ENCODE peak calls at places on chromosomes 7 and 10, in five cellular contexts. Y is HAP-1, V is ELR, S is aorta, G is HEK293T. B is an unnamed sample.

GRCh38 chr7:114879554-114879953 is 42.3 kb upstream of the MDFIC start:
- DNase-seq in Y (no peak), V (no peak), S (no peak), G (no peak), B (no peak)

GRCh38 chr10:986137-986825 is 2.0 kb upstream of the GTPBP4 start:
- DNase-seq in Y (no peak), V (peak; percentile 88), S (peak; percentile 51), G (no peak), B (no peak)

GRCh38 chr10:14008648-14009072 is 322.1 kb downstream of the FRMD4A start:
- DNase-seq in Y (no peak), V (peak; percentile 79), S (no peak), G (no peak), B (no peak)

GRCh38 chr10:86823565-86823964 is 67.1 kb downstream of the BMPR1A start:
- DNase-seq in Y (no peak), V (no peak), S (no peak), G (no peak), B (no peak)

GRCh38 chr7:156865493-156865892 is 27.5 kb downstream of the LMBR1 start:
- DNase-seq in Y (no peak), V (no peak), S (no peak), G (no peak), B (no peak)

GRCh38 chr10:131751827-131752775 is 148.7 kb upstream of the PPP2R2D start:
- DNase-seq in Y (no peak), V (no peak), S (peak; percentile 68), G (no peak), B (no peak)

GRCh38 chr7:102291056-102291915 is 4.6 kb downstream of the SH2B2 start:
- DNase-seq in Y (no peak), V (no peak), S (no peak), G (no peak), B (no peak)

GRCh38 chr7:49911906-49912305 is 138.5 kb downstream of the VWC2 start:
- DNase-seq in Y (no peak), V (no peak), S (no peak), G (no peak), B (no peak)

GRCh38 chr7:117582219-117582704 is 102.4 kb downstream of the CFTR start:
- DNase-seq in Y (no peak), V (peak; percentile 33), S (no peak), G (peak; percentile 8), B (no peak)

GRCh38 chr10:17383801-17384445 is 70.5 kb downstream of the ST8SIA6 start:
- DNase-seq in Y (no peak), V (no peak), S (no peak), G (no peak), B (no peak)

GRCh38 chr7:19106308-19107141 is 10.9 kb downstream of the TWIST1 start:
- DNase-seq in Y (no peak), V (peak; percentile 65), S (peak; percentile 75), G (no peak), B (peak; percentile 51)

GRCh38 chr10:5447071-5447470 is 34.7 kb downstream of the NET1 start:
- DNase-seq in Y (no peak), V (peak; percentile 64), S (no peak), G (no peak), B (no peak)

GRCh38 chr10:28891058-28891713 is 213.9 kb downstream of the BAMBI start:
- DNase-seq in Y (no peak), V (no peak), S (no peak), G (no peak), B (no peak)

GRCh38 chr7:134777908-134778580 is 1.4 kb upstream of the CALD1 start:
- DNase-seq in Y (no peak), V (peak; percentile 16), S (no peak), G (no peak), B (no peak)

GRCh38 chr7:90512841-90513254 is 43.4 kb downstream of the PTTG1IP2 start:
- DNase-seq in Y (no peak), V (no peak), S (no peak), G (no peak), B (no peak)

GRCh38 chr10:123154092-123154942 is at the start of gene BUB3:
- DNase-seq in Y (peak; percentile 96), V (peak; percentile 100), S (peak; percentile 98), G (peak; percentile 97), B (peak; percentile 99)

GRCh38 chr7:52936750-52937149 is 98.7 kb upstream of the POM121L12 start:
- DNase-seq in Y (no peak), V (no peak), S (no peak), G (no peak), B (no peak)

GRCh38 chr7:5497158-5498103 is 73.8 kb upstream of the TNRC18 start:
- DNase-seq in Y (no peak), V (no peak), S (no peak), G (no peak), B (no peak)

GRCh38 chr7:157581740-157582139 is 244.9 kb downstream of the DNAJB6 start:
- DNase-seq in Y (no peak), V (no peak), S (peak; percentile 39), G (no peak), B (no peak)

GRCh38 chr7:80584778-80585177 is 53.7 kb upstream of the CD36 start:
- DNase-seq in Y (no peak), V (peak; percentile 24), S (no peak), G (no peak), B (no peak)

GRCh38 chr10:104337985-104338735 is at the start of gene ITPRIP:
- DNase-seq in Y (peak; percentile 71), V (peak; percentile 93), S (peak; percentile 91), G (peak; percentile 70), B (peak; percentile 73)

GRCh38 chr7:4472739-4473138 is 209.4 kb upstream of the FOXK1 start:
- DNase-seq in Y (no peak), V (no peak), S (no peak), G (no peak), B (no peak)

GRCh38 chr10:69278446-69278963 is at the start of gene HK1:
- DNase-seq in Y (no peak), V (no peak), S (no peak), G (no peak), B (peak; percentile 17)

GRCh38 chr10:84269773-84270172 is 24.9 kb downstream of the RGR start:
- DNase-seq in Y (no peak), V (peak; percentile 84), S (no peak), G (no peak), B (no peak)